ENCODE peak calls at places on chromosomes 11 and 22, in six cellular contexts. One of them, this sample, is unnamed.

GRCh38 chr22:44409211-44409648 is 88.8 kb downstream of the RTL6 start:
- DNase-seq in neural progenitor cell: no peak
- DNase-seq in neural crest cell: no peak
- DNase-seq in ovary: no peak
- DNase-seq in dermis blood vessel endothelial cell: no peak
- DNase-seq in AG20443: no peak
- DNase-seq in this sample: no peak

GRCh38 chr11:31810779-31811647 is at the start of gene PAX6:
- DNase-seq in neural progenitor cell: peak; percentile 97
- DNase-seq in AG20443: peak; percentile 63
- DNase-seq in ovary: no peak
- DNase-seq in dermis blood vessel endothelial cell: peak; percentile 64
- DNase-seq in neural crest cell: peak; percentile 70
- DNase-seq in this sample: no peak

GRCh38 chr11:102553835-102554282 is 23.3 kb upstream of the MMP7 start:
- DNase-seq in neural progenitor cell: no peak
- DNase-seq in ovary: no peak
- DNase-seq in neural crest cell: no peak
- DNase-seq in dermis blood vessel endothelial cell: no peak
- DNase-seq in AG20443: no peak
- DNase-seq in this sample: no peak

GRCh38 chr11:132895340-132895739 is 637.0 kb downstream of the OPCML start:
- DNase-seq in AG20443: no peak
- DNase-seq in dermis blood vessel endothelial cell: no peak
- DNase-seq in ovary: no peak
- DNase-seq in neural progenitor cell: no peak
- DNase-seq in neural crest cell: no peak
- DNase-seq in this sample: peak; percentile 64

GRCh38 chr11:12909866-12910265 is 99.2 kb upstream of the RASSF10 start:
- DNase-seq in AG20443: peak; percentile 22
- DNase-seq in neural crest cell: no peak
- DNase-seq in neural progenitor cell: no peak
- DNase-seq in ovary: no peak
- DNase-seq in dermis blood vessel endothelial cell: no peak
- DNase-seq in this sample: no peak

GRCh38 chr11:86442420-86442819 is 67.7 kb downstream of the CCDC81 start:
- DNase-seq in ovary: no peak
- DNase-seq in dermis blood vessel endothelial cell: peak; percentile 30
- DNase-seq in neural progenitor cell: no peak
- DNase-seq in neural crest cell: no peak
- DNase-seq in AG20443: peak; percentile 16
- DNase-seq in this sample: no peak

GRCh38 chr11:61023086-61024035 is 51.9 kb downstream of the CD6 start:
- DNase-seq in ovary: no peak
- DNase-seq in neural progenitor cell: no peak
- DNase-seq in AG20443: no peak
- DNase-seq in dermis blood vessel endothelial cell: no peak
- DNase-seq in neural crest cell: no peak
- DNase-seq in this sample: no peak

GRCh38 chr22:38397189-38398097 is 57.6 kb downstream of the KCNJ4 start:
- DNase-seq in neural crest cell: no peak
- DNase-seq in dermis blood vessel endothelial cell: peak; percentile 38
- DNase-seq in ovary: peak; percentile 44
- DNase-seq in AG20443: peak; percentile 41
- DNase-seq in neural progenitor cell: peak; percentile 87
- DNase-seq in this sample: no peak

GRCh38 chr11:116445108-116446047 is 327.4 kb downstream of the BUD13 start:
- DNase-seq in ovary: no peak
- DNase-seq in neural progenitor cell: peak; percentile 61
- DNase-seq in dermis blood vessel endothelial cell: no peak
- DNase-seq in neural crest cell: no peak
- DNase-seq in AG20443: no peak
- DNase-seq in this sample: no peak

GRCh38 chr22:32644252-32645100 is 157.0 kb upstream of the TIMP3 start:
- DNase-seq in dermis blood vessel endothelial cell: peak; percentile 63
- DNase-seq in AG20443: peak; percentile 51
- DNase-seq in neural progenitor cell: no peak
- DNase-seq in ovary: peak; percentile 60
- DNase-seq in neural crest cell: no peak
- DNase-seq in this sample: no peak

GRCh38 chr22:40965936-40966557 is 14.9 kb downstream of the RBX1 start:
- DNase-seq in neural crest cell: no peak
- DNase-seq in dermis blood vessel endothelial cell: no peak
- DNase-seq in AG20443: no peak
- DNase-seq in ovary: no peak
- DNase-seq in neural progenitor cell: no peak
- DNase-seq in this sample: no peak

GRCh38 chr11:34840736-34841386 is 75.3 kb downstream of the APIP start:
- DNase-seq in AG20443: peak; percentile 31
- DNase-seq in neural progenitor cell: peak; percentile 46
- DNase-seq in neural crest cell: no peak
- DNase-seq in dermis blood vessel endothelial cell: peak; percentile 40
- DNase-seq in ovary: no peak
- DNase-seq in this sample: peak; percentile 1

GRCh38 chr22:36413022-36413770 is 25.4 kb upstream of the MYH9 start:
- DNase-seq in dermis blood vessel endothelial cell: peak; percentile 36
- DNase-seq in ovary: no peak
- DNase-seq in neural progenitor cell: no peak
- DNase-seq in neural crest cell: no peak
- DNase-seq in AG20443: no peak
- DNase-seq in this sample: no peak

GRCh38 chr11:119169272-119169719 is 771 bp downstream of the NLRX1 start:
- DNase-seq in ovary: no peak
- DNase-seq in dermis blood vessel endothelial cell: peak; percentile 50
- DNase-seq in AG20443: peak; percentile 55
- DNase-seq in neural crest cell: no peak
- DNase-seq in neural progenitor cell: peak; percentile 58
- DNase-seq in this sample: no peak

GRCh38 chr11:102341844-102342318 is 5.1 kb upstream of the BIRC2 start:
- DNase-seq in AG20443: peak; percentile 76
- DNase-seq in dermis blood vessel endothelial cell: peak; percentile 91
- DNase-seq in neural progenitor cell: peak; percentile 88
- DNase-seq in ovary: peak; percentile 81
- DNase-seq in neural crest cell: peak; percentile 80
- DNase-seq in this sample: peak; percentile 68

GRCh38 chr11:65541093-65542010 is 16.5 kb downstream of the SCYL1 start:
- DNase-seq in neural progenitor cell: no peak
- DNase-seq in dermis blood vessel endothelial cell: no peak
- DNase-seq in ovary: no peak
- DNase-seq in AG20443: no peak
- DNase-seq in neural crest cell: no peak
- DNase-seq in this sample: no peak

GRCh38 chr11:44759743-44760476 is 33.1 kb downstream of the TSPAN18 start:
- DNase-seq in dermis blood vessel endothelial cell: no peak
- DNase-seq in ovary: no peak
- DNase-seq in neural progenitor cell: no peak
- DNase-seq in AG20443: no peak
- DNase-seq in neural crest cell: no peak
- DNase-seq in this sample: no peak